ENCODE peak calls at places on chromosome 21, in four cellular contexts. C is aorta, X is adrenal gland, D is neural progenitor cell. M is an unnamed sample.

GRCh38 chr21:33067457-33067856 is 2.5 kb upstream of the OLIG1 start:
- DNase-seq in C (no peak), X (no peak), D (no peak), M (no peak)

GRCh38 chr21:34693192-34693810 is 24.5 kb downstream of the CLIC6 start:
- DNase-seq in X (peak; percentile 37), D (peak; percentile 78), C (no peak), M (no peak)

GRCh38 chr21:39251326-39251725 is 62.1 kb downstream of the BRWD1 start:
- DNase-seq in X (no peak), C (no peak), D (no peak), M (no peak)

GRCh38 chr21:14013056-14013603 is 197.6 kb downstream of the LIPI start:
- DNase-seq in D (no peak), C (no peak), X (no peak), M (no peak)

GRCh38 chr21:42232176-42232825 is 13.4 kb downstream of the ABCG1 start:
- DNase-seq in C (no peak), X (no peak), D (no peak), M (no peak)

GRCh38 chr21:36706482-36706852 is 7.6 kb downstream of the SIM2 start:
- DNase-seq in C (peak; percentile 34), X (no peak), D (no peak), M (no peak)

GRCh38 chr21:31536138-31536537 is 123.4 kb upstream of the SOD1 start:
- DNase-seq in C (no peak), D (no peak), X (no peak), M (no peak)

GRCh38 chr21:42021751-42022430 is 11.7 kb upstream of the ZBTB21 start:
- DNase-seq in X (no peak), D (peak; percentile 88), C (no peak), M (no peak)

GRCh38 chr21:33968082-33968997 is 52.7 kb upstream of the ATP5PO start:
- DNase-seq in D (peak; percentile 34), C (no peak), X (no peak), M (no peak)

GRCh38 chr21:36709030-36709867 is 10.3 kb downstream of the SIM2 start:
- DNase-seq in C (peak; percentile 48), X (no peak), D (peak; percentile 49), M (no peak)

GRCh38 chr21:36704958-36705678 is 6.2 kb downstream of the SIM2 start:
- DNase-seq in X (no peak), C (peak; percentile 31), D (peak; percentile 47), M (no peak)

GRCh38 chr21:14520535-14520934 is 25.6 kb downstream of the SAMSN1 start:
- DNase-seq in C (peak; percentile 51), X (no peak), D (no peak), M (no peak)

GRCh38 chr21:17575076-17575475 is 37.6 kb downstream of the BTG3 start:
- DNase-seq in X (no peak), D (no peak), C (no peak), M (no peak)

GRCh38 chr21:17780539-17780938 is 38.6 kb downstream of the C21orf91 start:
- DNase-seq in X (no peak), C (no peak), D (peak; percentile 13), M (no peak)

GRCh38 chr21:43352568-43353281 is 74.2 kb downstream of the SIK1 start:
- DNase-seq in X (no peak), C (no peak), D (no peak), M (no peak)

GRCh38 chr21:34034369-34035014 is 38.9 kb upstream of the MRPS6 start:
- DNase-seq in C (no peak), X (no peak), D (peak; percentile 23), M (no peak)

GRCh38 chr21:35375115-35375514 is 326.0 kb upstream of the RUNX1 start:
- DNase-seq in D (no peak), X (no peak), C (no peak), M (no peak)

GRCh38 chr21:42424848-42425602 is 21.3 kb downstream of the UBASH3A start:
- DNase-seq in X (no peak), D (no peak), C (no peak), M (no peak)

GRCh38 chr21:42512346-42513034 is 1.2 kb upstream of the SLC37A1 start:
- DNase-seq in C (no peak), X (no peak), D (no peak), M (no peak)

DNA sequence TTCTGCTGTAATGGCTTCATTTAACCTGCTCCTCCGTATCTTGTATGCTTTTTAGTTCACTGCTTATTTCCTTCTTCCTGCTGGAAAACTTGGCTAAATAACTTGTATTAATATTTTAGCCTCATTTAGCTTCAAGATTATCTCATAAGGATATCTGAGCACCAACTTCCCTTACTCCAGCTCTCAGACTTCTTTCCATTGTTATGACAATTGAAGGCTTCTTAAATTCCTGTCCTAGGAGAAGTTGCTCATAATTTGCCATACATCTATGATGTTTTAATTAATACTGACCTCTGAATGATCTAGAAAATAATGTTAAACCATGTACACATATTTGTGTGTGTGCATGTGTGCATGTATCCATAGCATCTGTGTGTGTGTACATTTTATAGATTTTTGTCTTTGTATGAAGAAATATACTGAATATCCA is 1524.4 kb upstream of the TPTE start:
- DNase-seq in X (no peak), D (no peak), C (no peak), M (no peak)
- H3K9me3 ChIP-seq in X (no peaks in the 10 kb centered on the region), D (peaks cover 59% of the 10 kb centered on the region), C (peaks cover 1% of the 10 kb centered on the region), M (peaks cover 58% of the 10 kb centered on the region)

GRCh38 chr21:44532165-44532564 is 7.8 kb downstream of the KRTAP10-1 start:
- DNase-seq in D (no peak), C (no peak), X (no peak), M (no peak)

GRCh38 chr21:44532712-44533111 is 7.3 kb downstream of the KRTAP10-1 start:
- DNase-seq in D (no peak), X (no peak), C (peak; percentile 30), M (no peak)

GRCh38 chr21:44534688-44535087 is 5.3 kb downstream of the KRTAP10-1 start:
- DNase-seq in D (no peak), C (no peak), X (no peak), M (no peak)

GRCh38 chr21:44533121-44533890 is 6.7 kb downstream of the KRTAP10-1 start:
- DNase-seq in D (no peak), X (no peak), C (peak; percentile 40), M (peak; percentile 74)

GRCh38 chr21:44533891-44534627 is 5.9 kb downstream of the KRTAP10-1 start:
- DNase-seq in C (no peak), X (no peak), D (no peak), M (no peak)
- H3K4me3 ChIP-seq in C (no peak overlapping the region), X (no peak overlapping the region), D (no peak overlapping the region), M (no peak overlapping the region)

DNA sequence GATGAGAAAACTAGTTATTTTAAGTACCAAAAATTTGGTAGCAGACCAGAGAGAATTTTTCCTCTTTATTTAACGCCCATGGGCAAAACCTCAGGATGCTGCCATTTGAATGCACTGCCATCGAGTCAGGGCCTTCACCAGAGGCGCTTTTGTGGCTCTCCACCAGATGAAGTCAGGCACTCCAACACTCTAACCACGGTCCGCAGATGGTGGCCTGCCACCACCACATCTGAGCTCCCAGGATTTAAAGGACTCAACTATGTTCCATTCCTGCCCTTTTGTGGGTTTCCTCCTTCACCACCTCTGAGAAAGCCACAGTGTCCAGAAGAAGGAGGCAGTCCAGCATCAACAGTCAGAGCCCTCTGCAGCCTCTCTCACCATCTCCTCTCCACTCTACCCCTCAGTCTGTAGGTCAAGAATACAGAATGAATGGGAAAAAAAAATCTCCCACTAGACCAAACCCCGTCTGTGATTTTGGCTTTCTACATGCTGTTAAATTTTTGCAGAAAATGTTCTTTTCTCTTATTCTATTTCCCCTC is 647.4 kb downstream of the USP25 start:
- DNase-seq in D (no peak), X (no peak), C (no peak), M (no peak)
- H3K27ac ChIP-seq in D (no peak overlapping the region), X (no peak overlapping the region), C (peak overlapping the region; percentile 3), M (no peak overlapping the region)

GRCh38 chr21:26659757-26660156 is 86.7 kb upstream of the CYYR1 start:
- DNase-seq in C (no peak), X (no peak), D (no peak), M (no peak)
- H3K9me3 ChIP-seq in C (no peaks in the 10 kb centered on the region), X (no peaks in the 10 kb centered on the region), D (peaks cover 15% of the 10 kb centered on the region), M (no peaks in the 10 kb centered on the region)

DNA sequence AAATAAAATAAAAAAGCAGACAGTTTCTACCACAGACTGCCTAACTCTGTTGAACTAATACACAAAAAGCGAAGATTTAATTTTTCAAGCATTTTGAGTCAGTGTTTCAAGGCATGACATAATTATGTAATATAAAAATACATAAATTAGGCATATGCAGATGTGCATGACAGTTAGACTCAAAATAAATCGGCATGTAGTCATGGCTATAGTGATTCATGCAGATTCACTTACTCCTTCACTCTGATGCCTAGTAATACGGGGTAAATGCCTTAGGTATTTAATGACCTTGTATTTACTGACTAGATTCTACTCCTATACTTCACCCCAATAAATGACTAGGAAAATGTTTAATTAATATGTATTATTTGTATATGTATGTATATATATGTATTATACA is 339.9 kb downstream of the USP25 start:
- DNase-seq in C (no peak), X (no peak), D (no peak), M (no peak)
- H3K4me3 ChIP-seq in C (no peak overlapping the region), X (no peak overlapping the region), D (no peak overlapping the region), M (no peak overlapping the region)

GRCh38 chr21:46556802-46557201 is 48.1 kb downstream of the S100B start:
- DNase-seq in X (no peak), C (no peak), D (no peak), M (no peak)

GRCh38 chr21:46557469-46557868 is 47.4 kb downstream of the S100B start:
- DNase-seq in X (no peak), C (no peak), D (no peak), M (no peak)

GRCh38 chr21:46559291-46559983 is 45.4 kb downstream of the S100B start:
- DNase-seq in D (no peak), X (peak; percentile 36), C (no peak), M (no peak)

GRCh38 chr21:46555678-46556077 is 49.2 kb downstream of the S100B start:
- DNase-seq in C (no peak), D (no peak), X (no peak), M (no peak)

GRCh38 chr21:46557919-46558392 is 46.9 kb downstream of the S100B start:
- DNase-seq in D (no peak), X (no peak), C (no peak), M (no peak)
- H3K27ac ChIP-seq in D (no peak overlapping the region), X (no peak overlapping the region), C (no peak overlapping the region), M (no peak overlapping the region)

GRCh38 chr21:38244885-38245869 is 11.6 kb upstream of the KCNJ15 start:
- DNase-seq in X (no peak), C (no peak), D (no peak), M (no peak)

GRCh38 chr21:38249256-38249655 is 7.5 kb upstream of the KCNJ15 start:
- DNase-seq in X (no peak), C (no peak), D (no peak), M (no peak)

GRCh38 chr21:38250991-38251418 is 5.8 kb upstream of the KCNJ15 start:
- DNase-seq in C (no peak), X (no peak), D (no peak), M (no peak)

GRCh38 chr21:38249879-38250278 is 6.9 kb upstream of the KCNJ15 start:
- DNase-seq in D (no peak), C (no peak), X (no peak), M (no peak)

GRCh38 chr21:38247738-38248509 is 8.9 kb upstream of the KCNJ15 start:
- DNase-seq in C (no peak), D (no peak), X (no peak), M (no peak)
- H3K9me3 ChIP-seq in C (no peaks in the 10 kb centered on the region), D (no peaks in the 10 kb centered on the region), X (no peaks in the 10 kb centered on the region), M (no peaks in the 10 kb centered on the region)

M was measured in left lung.